ENCODE peak calls at places on chromosomes 5 and 9, in seven cellular contexts. K is AG04449; E is activated T-helper 9 cell treated with anti-CD3 and anti-CD28 coated beads, Interleukin-2, amount 50 U/mL, for 16 hours; I is globus pallidus; T is BE2C; H is SK-MEL-5; F is ACHN. Y is an unnamed sample.

GRCh38 chr9:96116275-96117051 is 185.5 kb downstream of the HSD17B3 start:
- DNase-seq in K (no peak), E (no peak), I (peak), T (peak), H (peak), F (no peak), Y (no peak)

GRCh38 chr9:126794441-126794840 is 10.4 kb upstream of the ZBTB43 start:
- DNase-seq in K (no peak), E (no peak), I (no peak), T (no peak), H (no peak), F (no peak), Y (peak)

GRCh38 chr9:71767421-71768321 is 642 bp downstream of the CEMIP2 start:
- DNase-seq in K (no peak), E (no peak), I (no peak), T (peak), H (no peak), F (no peak), Y (no peak)

GRCh38 chr5:154058055-154059038 is 19.6 kb downstream of the MFAP3 start:
- DNase-seq in K (no peak), E (no peak), I (no peak), T (no peak), H (no peak), F (no peak), Y (no peak)

GRCh38 chr5:82405166-82405565 is 127.0 kb upstream of the RPS23 start:
- DNase-seq in K (peak), E (no peak), I (no peak), T (no peak), H (no peak), F (peak), Y (no peak)

GRCh38 chr5:1925111-1926070 is 42.7 kb upstream of the IRX4 start:
- DNase-seq in K (no peak), E (no peak), I (no peak), T (no peak), H (no peak), F (no peak), Y (no peak)

GRCh38 chr5:107157811-107158210 is 512.9 kb downstream of the EFNA5 start:
- DNase-seq in K (no peak), E (no peak), I (no peak), T (peak), H (no peak), F (no peak), Y (peak)

GRCh38 chr5:134171972-134172371 is 4.8 kb downstream of the SKP1 start:
- DNase-seq in K (no peak), E (no peak), I (no peak), T (no peak), H (peak), F (no peak), Y (no peak)

GRCh38 chr5:131285637-131286399 is 22.0 kb downstream of the CDC42SE2 start:
- DNase-seq in K (no peak), E (no peak), I (no peak), T (no peak), H (no peak), F (no peak), Y (no peak)

GRCh38 chr9:27572566-27572917 is 739 bp downstream of the C9orf72 start:
- DNase-seq in K (no peak), E (no peak), I (peak), T (peak), H (no peak), F (peak), Y (no peak)

GRCh38 chr9:15304620-15305019 is 2.4 kb downstream of the TTC39B start:
- DNase-seq in K (no peak), E (no peak), I (no peak), T (no peak), H (peak), F (no peak), Y (no peak)

GRCh38 chr5:80308526-80308925 is 11.3 kb upstream of the SPZ1 start:
- DNase-seq in K (no peak), E (no peak), I (no peak), T (no peak), H (no peak), F (no peak), Y (no peak)

GRCh38 chr5:134409321-134409720 is 2.4 kb downstream of the CDKN2AIPNL start:
- DNase-seq in K (no peak), E (no peak), I (no peak), T (no peak), H (no peak), F (no peak), Y (no peak)

GRCh38 chr5:92678576-92679105 is 902.4 kb downstream of the NR2F1-AS1 start:
- DNase-seq in K (no peak), E (no peak), I (peak), T (peak), H (peak), F (peak), Y (no peak)

GRCh38 chr5:111385970-111386831 is 126.1 kb downstream of the STARD4 start:
- DNase-seq in K (no peak), E (no peak), I (no peak), T (peak), H (no peak), F (no peak), Y (no peak)

GRCh38 chr9:26210338-26210851 is 532.2 kb upstream of the TUSC1 start:
- DNase-seq in K (no peak), E (no peak), I (peak), T (no peak), H (no peak), F (no peak), Y (no peak)

GRCh38 chr5:169941542-169941941 is 38.8 kb downstream of the INSYN2B start:
- DNase-seq in K (no peak), E (no peak), I (no peak), T (no peak), H (no peak), F (no peak), Y (no peak)

GRCh38 chr5:7850533-7851239 is at the start of gene CFAP90:
- DNase-seq in K (no peak), E (peak), I (no peak), T (peak), H (peak), F (peak), Y (peak)

GRCh38 chr9:97615439-97616072 is 17.6 kb downstream of the TSTD2 start:
- DNase-seq in K (peak), E (no peak), I (peak), T (peak), H (peak), F (peak), Y (no peak)